ENCODE peak calls at places on chromosomes 2 and 18, in eight cellular contexts. One of them, this sample, is unnamed.

GRCh38 chr2:48114256-48114655 is 208.0 kb upstream of the FBXO11 start:
- DNase-seq in HAP-1: no peak
- DNase-seq in PC-3: peak; percentile 79
- DNase-seq in neural progenitor cell: no peak
- DNase-seq in aorta: no peak
- DNase-seq in BE2C: no peak
- DNase-seq in body of pancreas: peak; percentile 13
- DNase-seq in left ventricle myocardium inferior: no peak
- DNase-seq in this sample: peak; percentile 44

GRCh38 chr2:63047534-63048281 is 2.9 kb upstream of the OTX1 start:
- DNase-seq in HAP-1: no peak
- DNase-seq in PC-3: no peak
- DNase-seq in neural progenitor cell: peak; percentile 76
- DNase-seq in aorta: no peak
- DNase-seq in BE2C: no peak
- DNase-seq in body of pancreas: no peak
- DNase-seq in left ventricle myocardium inferior: no peak
- DNase-seq in this sample: no peak

GRCh38 chr2:46461716-46462171 is 17.6 kb upstream of the TMEM247 start:
- DNase-seq in HAP-1: no peak
- DNase-seq in PC-3: no peak
- DNase-seq in neural progenitor cell: no peak
- DNase-seq in aorta: no peak
- DNase-seq in BE2C: no peak
- DNase-seq in body of pancreas: no peak
- DNase-seq in left ventricle myocardium inferior: no peak
- DNase-seq in this sample: no peak

GRCh38 chr2:196987654-196988364 is 61.3 kb upstream of the PGAP1 start:
- DNase-seq in HAP-1: peak; percentile 72
- DNase-seq in PC-3: peak; percentile 95
- DNase-seq in neural progenitor cell: peak; percentile 6
- DNase-seq in aorta: no peak
- DNase-seq in BE2C: peak; percentile 48
- DNase-seq in body of pancreas: peak; percentile 21
- DNase-seq in left ventricle myocardium inferior: no peak
- DNase-seq in this sample: peak; percentile 93

GRCh38 chr2:39534095-39534711 is 97.1 kb upstream of the MAP4K3 start:
- DNase-seq in HAP-1: peak; percentile 56
- DNase-seq in PC-3: peak; percentile 66
- DNase-seq in neural progenitor cell: no peak
- DNase-seq in aorta: no peak
- DNase-seq in BE2C: no peak
- DNase-seq in body of pancreas: no peak
- DNase-seq in left ventricle myocardium inferior: no peak
- DNase-seq in this sample: peak; percentile 16

GRCh38 chr2:196703660-196704209 is 64.2 kb downstream of the CCDC150 start:
- DNase-seq in HAP-1: peak; percentile 24
- DNase-seq in PC-3: no peak
- DNase-seq in neural progenitor cell: no peak
- DNase-seq in aorta: no peak
- DNase-seq in BE2C: no peak
- DNase-seq in body of pancreas: no peak
- DNase-seq in left ventricle myocardium inferior: no peak
- DNase-seq in this sample: peak; percentile 48

GRCh38 chr18:59249186-59249774 is 24.0 kb downstream of the RAX start:
- DNase-seq in HAP-1: peak; percentile 49
- DNase-seq in PC-3: peak; percentile 90
- DNase-seq in neural progenitor cell: peak; percentile 78
- DNase-seq in aorta: no peak
- DNase-seq in BE2C: peak; percentile 42
- DNase-seq in body of pancreas: peak; percentile 73
- DNase-seq in left ventricle myocardium inferior: no peak
- DNase-seq in this sample: peak; percentile 90

GRCh38 chr2:188292446-188293239 is 969 bp downstream of the GULP1 start:
- DNase-seq in HAP-1: peak; percentile 87
- DNase-seq in PC-3: peak; percentile 86
- DNase-seq in neural progenitor cell: peak; percentile 91
- DNase-seq in aorta: peak; percentile 87
- DNase-seq in BE2C: peak; percentile 72
- DNase-seq in body of pancreas: peak; percentile 84
- DNase-seq in left ventricle myocardium inferior: peak; percentile 68
- DNase-seq in this sample: peak; percentile 78

GRCh38 chr2:675982-676646 is 1.1 kb downstream of the TMEM18 start:
- DNase-seq in HAP-1: peak; percentile 30
- DNase-seq in PC-3: peak; percentile 88
- DNase-seq in neural progenitor cell: peak; percentile 80
- DNase-seq in aorta: peak; percentile 80
- DNase-seq in BE2C: peak; percentile 75
- DNase-seq in body of pancreas: no peak
- DNase-seq in left ventricle myocardium inferior: no peak
- DNase-seq in this sample: peak; percentile 93

GRCh38 chr2:216804357-216805350 is 55.2 kb downstream of the TNP1 start:
- DNase-seq in HAP-1: no peak
- DNase-seq in PC-3: peak; percentile 46
- DNase-seq in neural progenitor cell: no peak
- DNase-seq in aorta: no peak
- DNase-seq in BE2C: no peak
- DNase-seq in body of pancreas: no peak
- DNase-seq in left ventricle myocardium inferior: peak; percentile 21
- DNase-seq in this sample: no peak

GRCh38 chr2:26072925-26073768 is 39.3 kb downstream of the RAB10 start:
- DNase-seq in HAP-1: no peak
- DNase-seq in PC-3: no peak
- DNase-seq in neural progenitor cell: peak; percentile 51
- DNase-seq in aorta: no peak
- DNase-seq in BE2C: no peak
- DNase-seq in body of pancreas: no peak
- DNase-seq in left ventricle myocardium inferior: no peak
- DNase-seq in this sample: no peak

GRCh38 chr2:216372761-216373291 is 543 bp upstream of the MARCHF4 start:
- DNase-seq in HAP-1: no peak
- DNase-seq in PC-3: peak; percentile 74
- DNase-seq in neural progenitor cell: no peak
- DNase-seq in aorta: no peak
- DNase-seq in BE2C: no peak
- DNase-seq in body of pancreas: no peak
- DNase-seq in left ventricle myocardium inferior: no peak
- DNase-seq in this sample: peak; percentile 94

GRCh38 chr2:200814276-200814815 is 2.6 kb downstream of the BZW1 start:
- DNase-seq in HAP-1: no peak
- DNase-seq in PC-3: no peak
- DNase-seq in neural progenitor cell: no peak
- DNase-seq in aorta: no peak
- DNase-seq in BE2C: no peak
- DNase-seq in body of pancreas: no peak
- DNase-seq in left ventricle myocardium inferior: no peak
- DNase-seq in this sample: no peak

GRCh38 chr2:158505448-158505934 is 48.7 kb downstream of the PKP4 start:
- DNase-seq in HAP-1: no peak
- DNase-seq in PC-3: no peak
- DNase-seq in neural progenitor cell: no peak
- DNase-seq in aorta: no peak
- DNase-seq in BE2C: no peak
- DNase-seq in body of pancreas: peak; percentile 32
- DNase-seq in left ventricle myocardium inferior: no peak
- DNase-seq in this sample: no peak

GRCh38 chr18:34643982-34644381 is 66.1 kb upstream of the DTNA start:
- DNase-seq in HAP-1: no peak
- DNase-seq in PC-3: no peak
- DNase-seq in neural progenitor cell: no peak
- DNase-seq in aorta: no peak
- DNase-seq in BE2C: no peak
- DNase-seq in body of pancreas: no peak
- DNase-seq in left ventricle myocardium inferior: no peak
- DNase-seq in this sample: no peak

GRCh38 chr2:237440819-237441281 is 26.9 kb upstream of the COL6A3 start:
- DNase-seq in HAP-1: no peak
- DNase-seq in PC-3: no peak
- DNase-seq in neural progenitor cell: no peak
- DNase-seq in aorta: no peak
- DNase-seq in BE2C: no peak
- DNase-seq in body of pancreas: no peak
- DNase-seq in left ventricle myocardium inferior: no peak
- DNase-seq in this sample: peak; percentile 56

GRCh38 chr18:48181132-48181823 is 227.9 kb downstream of the ZBTB7C start:
- DNase-seq in HAP-1: no peak
- DNase-seq in PC-3: no peak
- DNase-seq in neural progenitor cell: no peak
- DNase-seq in aorta: no peak
- DNase-seq in BE2C: no peak
- DNase-seq in body of pancreas: no peak
- DNase-seq in left ventricle myocardium inferior: no peak
- DNase-seq in this sample: no peak

GRCh38 chr2:71601136-71602114 is 148.1 kb downstream of the DYSF start:
- DNase-seq in HAP-1: no peak
- DNase-seq in PC-3: no peak
- DNase-seq in neural progenitor cell: no peak
- DNase-seq in aorta: peak; percentile 37
- DNase-seq in BE2C: no peak
- DNase-seq in body of pancreas: no peak
- DNase-seq in left ventricle myocardium inferior: peak; percentile 10
- DNase-seq in this sample: no peak

GRCh38 chr2:34907812-34908211 is 1308.7 kb upstream of the FAM98A start:
- DNase-seq in HAP-1: no peak
- DNase-seq in PC-3: no peak
- DNase-seq in neural progenitor cell: no peak
- DNase-seq in aorta: no peak
- DNase-seq in BE2C: no peak
- DNase-seq in body of pancreas: no peak
- DNase-seq in left ventricle myocardium inferior: no peak
- DNase-seq in this sample: no peak

GRCh38 chr18:79542876-79543750 is 136.5 kb upstream of the CTDP1 start:
- DNase-seq in HAP-1: no peak
- DNase-seq in PC-3: no peak
- DNase-seq in neural progenitor cell: no peak
- DNase-seq in aorta: peak; percentile 36
- DNase-seq in BE2C: no peak
- DNase-seq in body of pancreas: no peak
- DNase-seq in left ventricle myocardium inferior: peak; percentile 57
- DNase-seq in this sample: no peak

GRCh38 chr2:3736112-3736511 is 32.7 kb downstream of the DCDC2C start:
- DNase-seq in HAP-1: no peak
- DNase-seq in PC-3: no peak
- DNase-seq in neural progenitor cell: no peak
- DNase-seq in aorta: no peak
- DNase-seq in BE2C: no peak
- DNase-seq in body of pancreas: no peak
- DNase-seq in left ventricle myocardium inferior: no peak
- DNase-seq in this sample: no peak

GRCh38 chr18:25467226-25468065 is 115.5 kb upstream of the ZNF521 start:
- DNase-seq in HAP-1: no peak
- DNase-seq in PC-3: no peak
- DNase-seq in neural progenitor cell: peak; percentile 37
- DNase-seq in aorta: peak; percentile 72
- DNase-seq in BE2C: no peak
- DNase-seq in body of pancreas: no peak
- DNase-seq in left ventricle myocardium inferior: peak; percentile 72
- DNase-seq in this sample: peak; percentile 50

GRCh38 chr2:240956161-240956934 is 42.1 kb upstream of the SNED1 start:
- DNase-seq in HAP-1: no peak
- DNase-seq in PC-3: no peak
- DNase-seq in neural progenitor cell: no peak
- DNase-seq in aorta: no peak
- DNase-seq in BE2C: no peak
- DNase-seq in body of pancreas: no peak
- DNase-seq in left ventricle myocardium inferior: peak; percentile 5
- DNase-seq in this sample: no peak

GRCh38 chr2:102064679-102065674 is 73.2 kb downstream of the IL1R2 start:
- DNase-seq in HAP-1: no peak
- DNase-seq in PC-3: no peak
- DNase-seq in neural progenitor cell: no peak
- DNase-seq in aorta: no peak
- DNase-seq in BE2C: no peak
- DNase-seq in body of pancreas: no peak
- DNase-seq in left ventricle myocardium inferior: no peak
- DNase-seq in this sample: peak; percentile 71
- H3K4me3 ChIP-seq in HAP-1: no peak overlapping the region
- H3K4me3 ChIP-seq in PC-3: no peak overlapping the region
- H3K4me3 ChIP-seq in neural progenitor cell: no peak overlapping the region
- H3K4me3 ChIP-seq in aorta: no peak overlapping the region
- H3K4me3 ChIP-seq in BE2C: no peak overlapping the region
- H3K4me3 ChIP-seq in body of pancreas: no peak overlapping the region
- H3K4me3 ChIP-seq in left ventricle myocardium inferior: peak overlapping the region; percentile 26
- H3K4me3 ChIP-seq in this sample: peak overlapping the region; percentile 28

GRCh38 chr2:182435754-182436153 is 8.9 kb upstream of the PDE1A start:
- DNase-seq in HAP-1: no peak
- DNase-seq in PC-3: peak; percentile 22
- DNase-seq in neural progenitor cell: no peak
- DNase-seq in aorta: no peak
- DNase-seq in BE2C: no peak
- DNase-seq in body of pancreas: no peak
- DNase-seq in left ventricle myocardium inferior: no peak
- DNase-seq in this sample: peak; percentile 6
- H3K4me3 ChIP-seq in HAP-1: no peak overlapping the region
- H3K4me3 ChIP-seq in PC-3: no peak overlapping the region
- H3K4me3 ChIP-seq in neural progenitor cell: no peak overlapping the region
- H3K4me3 ChIP-seq in aorta: no peak overlapping the region
- H3K4me3 ChIP-seq in BE2C: no peak overlapping the region
- H3K4me3 ChIP-seq in body of pancreas: no peak overlapping the region
- H3K4me3 ChIP-seq in left ventricle myocardium inferior: no peak overlapping the region
- H3K4me3 ChIP-seq in this sample: no peak overlapping the region

GRCh38 chr2:156434461-156435291 is 1.5 kb upstream of the GPD2 start:
- DNase-seq in HAP-1: no peak
- DNase-seq in PC-3: peak; percentile 26
- DNase-seq in neural progenitor cell: peak; percentile 2
- DNase-seq in aorta: no peak
- DNase-seq in BE2C: no peak
- DNase-seq in body of pancreas: no peak
- DNase-seq in left ventricle myocardium inferior: no peak
- DNase-seq in this sample: peak; percentile 31
- H3K4me3 ChIP-seq in HAP-1: no peak overlapping the region
- H3K4me3 ChIP-seq in PC-3: peak overlapping the region; percentile 74
- H3K4me3 ChIP-seq in neural progenitor cell: peak overlapping the region; percentile 50
- H3K4me3 ChIP-seq in aorta: peak overlapping the region; percentile 71
- H3K4me3 ChIP-seq in BE2C: peak overlapping the region; percentile 61
- H3K4me3 ChIP-seq in body of pancreas: no peak overlapping the region
- H3K4me3 ChIP-seq in left ventricle myocardium inferior: peak overlapping the region; percentile 86
- H3K4me3 ChIP-seq in this sample: peak overlapping the region; percentile 77

DNA sequence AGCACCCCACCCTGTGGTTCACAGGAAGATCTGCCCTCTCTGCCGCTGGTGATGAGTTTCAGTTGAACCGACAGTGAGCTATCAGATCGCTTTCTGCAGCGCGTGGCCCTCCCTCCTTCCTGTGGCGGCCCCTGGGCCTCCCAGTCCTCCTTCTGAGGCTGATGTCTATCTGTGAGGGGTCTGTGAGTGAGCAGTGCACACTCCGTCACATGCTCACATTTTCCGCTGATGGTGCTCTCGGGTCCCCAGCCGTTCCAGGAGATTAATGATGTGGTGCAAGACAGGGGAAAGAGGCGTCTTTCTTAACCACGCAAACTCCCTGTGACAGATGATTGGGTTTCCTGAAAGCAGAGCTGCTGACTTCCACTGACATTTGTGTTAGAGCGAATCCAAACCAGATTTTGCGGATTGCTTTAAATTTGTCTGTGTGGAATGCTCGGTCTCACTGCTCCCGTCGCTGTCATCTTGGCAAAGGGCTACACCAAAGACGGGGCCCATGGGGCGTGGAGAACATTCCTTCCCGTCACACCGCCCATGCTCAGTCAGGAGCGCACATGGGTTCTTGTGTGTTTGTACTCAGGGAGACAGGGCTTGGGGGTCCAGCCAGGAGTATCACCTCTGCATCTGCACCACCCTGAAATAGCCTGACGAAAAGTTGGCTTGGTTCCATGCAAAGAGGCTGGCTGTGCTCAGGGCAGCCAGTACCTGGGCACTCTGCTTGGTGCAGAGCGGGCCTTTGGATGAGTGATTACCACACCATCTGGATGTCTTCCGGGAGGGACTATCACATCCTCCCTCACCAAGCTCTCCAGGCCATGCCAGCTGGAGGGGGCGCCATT is 154.7 kb upstream of the HS6ST1 start:
- DNase-seq in HAP-1: no peak
- DNase-seq in PC-3: no peak
- DNase-seq in neural progenitor cell: peak; percentile 7
- DNase-seq in aorta: peak; percentile 60
- DNase-seq in BE2C: peak; percentile 51
- DNase-seq in body of pancreas: no peak
- DNase-seq in left ventricle myocardium inferior: no peak
- DNase-seq in this sample: peak; percentile 83
- H3K4me3 ChIP-seq in HAP-1: no peak overlapping the region
- H3K4me3 ChIP-seq in PC-3: no peak overlapping the region
- H3K4me3 ChIP-seq in neural progenitor cell: no peak overlapping the region
- H3K4me3 ChIP-seq in aorta: no peak overlapping the region
- H3K4me3 ChIP-seq in BE2C: peak overlapping the region; percentile 36
- H3K4me3 ChIP-seq in body of pancreas: no peak overlapping the region
- H3K4me3 ChIP-seq in left ventricle myocardium inferior: peak overlapping the region; percentile 46
- H3K4me3 ChIP-seq in this sample: peak overlapping the region; percentile 31

This sample was measured in AG10803.